ENCODE peak calls at places on chromosomes 11 and 22, in five cellular contexts. E, S, V, B and A are unnamed samples.

GRCh38 chr22:25136953-25137576 is 62.6 kb upstream of the CRYBB3 start:
- DNase-seq in E (no peak), S (no peak), V (no peak), B (no peak), A (no peak)

GRCh38 chr11:43697679-43698078 is 17.1 kb downstream of the HSD17B12 start:
- DNase-seq in V (no peak), B (no peak), S (no peak), E (no peak), A (no peak)

GRCh38 chr11:122045181-122045586 is 70.8 kb downstream of the BLID start:
- DNase-seq in S (no peak), E (no peak), V (no peak), B (no peak), A (no peak)

GRCh38 chr22:38176170-38176741 is 5.4 kb downstream of the PLA2G6 start:
- DNase-seq in B (no peak), V (peak), S (peak), E (no peak), A (peak)

GRCh38 chr22:45503816-45504702 is 1.4 kb downstream of the FBLN1 start:
- DNase-seq in V (no peak), B (no peak), S (no peak), E (no peak), A (no peak)

GRCh38 chr11:91653091-91653754 is 571.4 kb upstream of the FAT3 start:
- DNase-seq in V (no peak), B (no peak), S (no peak), E (no peak), A (no peak)

GRCh38 chr22:46356496-46357185 is 21.1 kb downstream of the TRMU start:
- DNase-seq in E (no peak), B (no peak), V (no peak), S (no peak), A (no peak)

GRCh38 chr11:57368106-57368826 is 12.7 kb downstream of the PRG3 start:
- DNase-seq in S (no peak), V (no peak), B (no peak), E (no peak), A (no peak)

GRCh38 chr11:20337526-20338154 is 25.9 kb upstream of the HTATIP2 start:
- DNase-seq in B (no peak), V (peak), S (no peak), E (peak), A (peak)

GRCh38 chr22:24992946-24993345 is 40.4 kb downstream of the KIAA1671 start:
- DNase-seq in S (no peak), V (no peak), B (no peak), E (no peak), A (no peak)

GRCh38 chr22:29108137-29108536 is 35.3 kb downstream of the KREMEN1 start:
- DNase-seq in E (no peak), S (no peak), V (no peak), B (no peak), A (no peak)

GRCh38 chr11:18188796-18189195 is 16.2 kb downstream of the MRGPRX4 start:
- DNase-seq in S (no peak), E (no peak), B (no peak), V (no peak), A (no peak)

GRCh38 chr11:125373426-125374391 is 122.4 kb downstream of the FEZ1 start:
- DNase-seq in S (no peak), V (no peak), E (no peak), B (no peak), A (no peak)

GRCh38 chr22:37090920-37091688 is 18.4 kb downstream of the TMPRSS6 start:
- DNase-seq in B (no peak), E (no peak), S (no peak), V (no peak), A (no peak)

GRCh38 chr11:88282789-88283188 is 54.7 kb downstream of the CTSC start:
- DNase-seq in V (no peak), S (no peak), B (no peak), E (no peak), A (no peak)

GRCh38 chr22:46845281-46846153 is 83.1 kb downstream of the TBC1D22A start:
- DNase-seq in B (no peak), V (no peak), E (no peak), S (no peak), A (no peak)

GRCh38 chr22:41682033-41682807 is 6.4 kb downstream of the SNU13 start:
- DNase-seq in V (peak), E (peak), B (peak), S (peak), A (peak)

GRCh38 chr22:19974935-19975706 is 33.5 kb upstream of the TXNRD2 start:
- DNase-seq in S (no peak), E (no peak), B (no peak), V (no peak), A (no peak)

GRCh38 chr11:81707881-81708280 is 1025.8 kb downstream of the FAM181B start:
- DNase-seq in B (no peak), E (no peak), V (no peak), S (no peak), A (no peak)

GRCh38 chr11:57440744-57441414 is 14.0 kb upstream of the SLC43A3 start:
- DNase-seq in B (no peak), V (no peak), S (no peak), E (no peak), A (no peak)

GRCh38 chr11:80980221-80980620 is 1539.4 kb upstream of the TENM4 start:
- DNase-seq in B (no peak), V (no peak), S (no peak), E (no peak), A (no peak)

GRCh38 chr11:74319139-74319538 is 7.7 kb upstream of the P4HA3 start:
- DNase-seq in S (no peak), V (no peak), B (no peak), E (no peak), A (no peak)

GRCh38 chr11:2883717-2884423 is 1.7 kb downstream of the CDKN1C start:
- DNase-seq in B (no peak), S (no peak), E (peak), V (no peak), A (no peak)

GRCh38 chr11:103585911-103586310 is 450.5 kb upstream of the DDI1 start:
- DNase-seq in S (no peak), E (no peak), V (no peak), B (no peak), A (no peak)

GRCh38 chr11:36868380-36868779 is 270.3 kb upstream of the RAG2 start:
- DNase-seq in S (no peak), E (no peak), V (no peak), B (no peak), A (no peak)

GRCh38 chr11:12089041-12089440 is 21.3 kb upstream of the MICAL2 start:
- DNase-seq in S (no peak), V (no peak), B (no peak), E (no peak), A (no peak)

GRCh38 chr11:13963169-13963948 is 836 bp downstream of the SPON1 start:
- DNase-seq in V (no peak), B (no peak), S (no peak), E (no peak), A (peak)